ENCODE peak calls at places on chromosomes 6 and 20, in nine cellular contexts. W is HT1080, U is neuronal stem cell, C is progenitor cell of endocrine pancreas, I is aorta, Q is NCI-H1694 treated with DMSO at 0.1 percent for 48 hours, F is GM12892, T is ACHN, S is psoas muscle. L is an unnamed sample.
A peak's percentile ranks its signal among the peaks of the same experiment; 100 is the strongest.

GRCh38 chr20:288956-289692 is 1.4 kb downstream of the C20orf96 start:
- DNase-seq in W (no peak), U (no peak), C (no peak), I (no peak), Q (no peak), F (no peak), T (no peak), S (no peak), L (no peak)

GRCh38 chr6:73514746-73515110 is 6.1 kb downstream of the EEF1A1 start:
- DNase-seq in W (no peak), U (no peak), C (no peak), I (no peak), Q (no peak), F (no peak), T (peak; percentile 32), S (no peak), L (no peak)

GRCh38 chr20:4740774-4741431 is 19.2 kb downstream of the PRND start:
- DNase-seq in W (peak; percentile 40), U (peak; percentile 64), C (peak; percentile 57), I (peak; percentile 68), Q (no peak), F (no peak), T (peak; percentile 47), S (peak; percentile 31), L (no peak)

GRCh38 chr6:114783083-114783482 is 440.3 kb upstream of the HS3ST5 start:
- DNase-seq in W (peak; percentile 30), U (no peak), C (no peak), I (no peak), Q (no peak), F (no peak), T (no peak), S (no peak), L (peak; percentile 35)

GRCh38 chr20:22794200-22794599 is 209.8 kb upstream of the FOXA2 start:
- DNase-seq in W (no peak), U (no peak), C (no peak), I (no peak), Q (no peak), F (no peak), T (no peak), S (no peak), L (peak; percentile 33)

GRCh38 chr6:104625536-104625935 is 234.2 kb downstream of the HACE1 start:
- DNase-seq in W (peak; percentile 62), U (no peak), C (no peak), I (no peak), Q (no peak), F (no peak), T (no peak), S (no peak), L (peak; percentile 94)

GRCh38 chr6:130903007-130903406 is 75.8 kb downstream of the SMLR1 start:
- DNase-seq in W (no peak), U (peak; percentile 46), C (no peak), I (no peak), Q (no peak), F (no peak), T (no peak), S (no peak), L (no peak)

GRCh38 chr20:2210646-2211556 is 84.9 kb upstream of the TGM3 start:
- DNase-seq in W (peak; percentile 77), U (no peak), C (no peak), I (peak; percentile 72), Q (no peak), F (no peak), T (no peak), S (peak; percentile 34), L (peak; percentile 46)

GRCh38 chr6:129753422-129753821 is 43.4 kb upstream of the ARHGAP18 start:
- DNase-seq in W (peak; percentile 41), U (no peak), C (no peak), I (no peak), Q (no peak), F (no peak), T (no peak), S (no peak), L (no peak)

GRCh38 chr20:41293269-41294037 is 24.1 kb downstream of the ZHX3 start:
- DNase-seq in W (no peak), U (no peak), C (no peak), I (no peak), Q (no peak), F (no peak), T (no peak), S (no peak), L (no peak)

GRCh38 chr20:18567739-18568091 is 483 bp downstream of the SMIM26 start:
- DNase-seq in W (no peak), U (no peak), C (no peak), I (no peak), Q (no peak), F (no peak), T (peak; percentile 9), S (no peak), L (no peak)

GRCh38 chr6:133854167-133854632 is 34.7 kb upstream of the TCF21 start:
- DNase-seq in W (no peak), U (peak; percentile 31), C (no peak), I (no peak), Q (no peak), F (no peak), T (no peak), S (no peak), L (no peak)

GRCh38 chr20:63095718-63096654 is 89.2 kb upstream of the BHLHE23 start:
- DNase-seq in W (no peak), U (no peak), C (no peak), I (peak; percentile 19), Q (no peak), F (no peak), T (no peak), S (no peak), L (no peak)

GRCh38 chr6:9116026-9116425 is 680.7 kb upstream of the SLC35B3 start:
- DNase-seq in W (peak; percentile 76), U (no peak), C (no peak), I (no peak), Q (no peak), F (no peak), T (no peak), S (no peak), L (no peak)

GRCh38 chr6:144311361-144311760 is 26.2 kb downstream of the UTRN start:
- DNase-seq in W (no peak), U (no peak), C (no peak), I (no peak), Q (no peak), F (no peak), T (no peak), S (no peak), L (no peak)

GRCh38 chr6:20747996-20748395 is 213.7 kb downstream of the CDKAL1 start:
- DNase-seq in W (no peak), U (no peak), C (no peak), I (no peak), Q (no peak), F (no peak), T (no peak), S (no peak), L (no peak)

GRCh38 chr20:50624351-50625016 is 66.9 kb downstream of the RIPOR3 start:
- DNase-seq in W (no peak), U (no peak), C (no peak), I (no peak), Q (no peak), F (no peak), T (peak; percentile 31), S (no peak), L (peak; percentile 39)

GRCh38 chr20:37640600-37641561 is 52.9 kb upstream of the CTNNBL1 start:
- DNase-seq in W (peak; percentile 34), U (no peak), C (no peak), I (no peak), Q (no peak), F (no peak), T (peak; percentile 25), S (no peak), L (peak; percentile 13)

GRCh38 chr6:112951829-112952228 is 604.7 kb downstream of the RFPL4B start:
- DNase-seq in W (no peak), U (no peak), C (no peak), I (no peak), Q (no peak), F (no peak), T (no peak), S (no peak), L (no peak)

GRCh38 chr6:25404094-25404493 is 124.9 kb downstream of the CARMIL1 start:
- DNase-seq in W (no peak), U (no peak), C (no peak), I (peak; percentile 50), Q (no peak), F (no peak), T (no peak), S (no peak), L (no peak)

GRCh38 chr6:16681260-16681873 is 79.9 kb downstream of the ATXN1 start:
- DNase-seq in W (peak; percentile 94), U (no peak), C (no peak), I (no peak), Q (no peak), F (no peak), T (peak; percentile 72), S (peak; percentile 51), L (peak; percentile 95)

GRCh38 chr20:5991623-5992441 is 41.4 kb downstream of the MCM8 start:
- DNase-seq in W (no peak), U (no peak), C (no peak), I (no peak), Q (no peak), F (no peak), T (peak; percentile 66), S (no peak), L (no peak)

GRCh38 chr20:63911171-63911570 is 16.2 kb downstream of the DNAJC5 start:
- DNase-seq in W (peak; percentile 38), U (no peak), C (no peak), I (peak; percentile 73), Q (no peak), F (no peak), T (peak; percentile 46), S (peak; percentile 38), L (peak; percentile 99)

GRCh38 chr6:144033816-144034540 is 25.9 kb upstream of the PLAGL1 start:
- DNase-seq in W (peak; percentile 53), U (no peak), C (no peak), I (peak; percentile 55), Q (no peak), F (no peak), T (peak; percentile 16), S (no peak), L (peak; percentile 20)

GRCh38 chr20:50996901-50997830 is 25.7 kb downstream of the KCNG1 start:
- DNase-seq in W (no peak), U (no peak), C (no peak), I (no peak), Q (peak; percentile 26), F (no peak), T (peak; percentile 7), S (no peak), L (peak; percentile 39)

GRCh38 chr6:57221191-57221935 is 744 bp downstream of the RAB23 start:
- DNase-seq in W (peak; percentile 55), U (peak; percentile 57), C (peak; percentile 72), I (peak; percentile 80), Q (peak; percentile 31), F (peak; percentile 25), T (peak; percentile 52), S (peak; percentile 53), L (peak; percentile 59)

L was measured in mammary epithelial cell.